ENCODE peak calls at places on chromosomes 7 and 10, in four cellular contexts. O, T, B and V are unnamed samples. For H3K27me3, the result is how much of the 10 kb centered on the place peaks cover.

GRCh38 chr10:4693967-4694366 is 132.0 kb upstream of the AKR1E2 start:
- DNase-seq in O (no peak), T (no peak), B (no peak), V (no peak)

GRCh38 chr10:60377955-60378354 is 11.7 kb downstream of the ANK3 start:
- DNase-seq in O (no peak), T (peak), B (no peak), V (no peak)

GRCh38 chr10:600234-600633 is 89.2 kb downstream of the DIP2C start:
- DNase-seq in O (no peak), T (no peak), B (no peak), V (peak)

GRCh38 chr10:30455816-30456215 is 21.8 kb downstream of the MAP3K8 start:
- DNase-seq in O (no peak), T (no peak), B (no peak), V (no peak)

GRCh38 chr10:82942572-82943091 is 1067.6 kb downstream of the NRG3 start:
- DNase-seq in O (peak), T (no peak), B (no peak), V (peak)

GRCh38 chr7:158375034-158375433 is 212.6 kb downstream of the PTPRN2 start:
- DNase-seq in O (no peak), T (peak), B (no peak), V (no peak)

GRCh38 chr10:13268841-13269240 is 31.0 kb downstream of the PHYH start:
- DNase-seq in O (no peak), T (no peak), B (no peak), V (no peak)

GRCh38 chr10:129969528-129970264 is 5.6 kb upstream of the EBF3 start:
- DNase-seq in O (no peak), T (no peak), B (no peak), V (no peak)

GRCh38 chr10:75108684-75109458 is 2.6 kb upstream of the SAMD8 start:
- DNase-seq in O (no peak), T (peak), B (peak), V (no peak)

GRCh38 chr10:84654671-84655070 is 326.3 kb downstream of the CCSER2 start:
- DNase-seq in O (no peak), T (peak), B (no peak), V (no peak)

GRCh38 chr10:15764867-15765454 is 45.2 kb upstream of the ITGA8 start:
- DNase-seq in O (no peak), T (no peak), B (no peak), V (no peak)

GRCh38 chr7:140155428-140155827 is 21.4 kb downstream of the KDM7A start:
- DNase-seq in O (no peak), T (no peak), B (no peak), V (no peak)

GRCh38 chr7:112211348-112211907 is 4.9 kb downstream of the ZNF277 start:
- DNase-seq in O (no peak), T (peak), B (no peak), V (no peak)

GRCh38 chr7:151552352-151553028 is 32.8 kb upstream of the RHEB start:
- DNase-seq in O (no peak), T (peak), B (no peak), V (no peak)

GRCh38 chr7:44378744-44379143 is 53.4 kb upstream of the CAMK2B start:
- DNase-seq in O (no peak), T (peak), B (no peak), V (no peak)

GRCh38 chr10:127738512-127739424 is 1.8 kb downstream of the FOXI2 start:
- DNase-seq in O (no peak), T (no peak), B (no peak), V (no peak)

GRCh38 chr7:123351027-123351426 is 151.3 kb upstream of the SLC13A1 start:
- DNase-seq in O (no peak), T (no peak), B (no peak), V (no peak)

GRCh38 chr7:47465191-47465590 is 116.7 kb downstream of the TNS3 start:
- DNase-seq in O (no peak), T (no peak), B (peak), V (no peak)

GRCh38 chr7:24158976-24159375 is 125.0 kb upstream of the NPY start:
- DNase-seq in O (no peak), T (no peak), B (no peak), V (no peak)

GRCh38 chr7:84912018-84912417 is 274.8 kb downstream of the SEMA3D start:
- DNase-seq in O (no peak), T (no peak), B (no peak), V (no peak)

GRCh38 chr10:11433657-11434056 is 177.8 kb downstream of the USP6NL start:
- DNase-seq in O (no peak), T (no peak), B (no peak), V (no peak)

GRCh38 chr10:17981201-17981600 is 29.5 kb downstream of the SLC39A12 start:
- DNase-seq in O (no peak), T (no peak), B (no peak), V (no peak)

GRCh38 chr10:19592276-19592675 is 224.0 kb upstream of the PLXDC2 start:
- DNase-seq in O (no peak), T (peak), B (no peak), V (no peak)

GRCh38 chr10:77501152-77501845 is 136.3 kb downstream of the KCNMA1 start:
- DNase-seq in O (no peak), T (peak), B (no peak), V (peak)

GRCh38 chr7:122850528-122850927 is 35.7 kb downstream of the CADPS2 start:
- DNase-seq in O (no peak), T (no peak), B (no peak), V (no peak)

GRCh38 chr10:77493851-77494788 is 143.5 kb downstream of the KCNMA1 start:
- DNase-seq in O (no peak), T (peak), B (no peak), V (no peak)

GRCh38 chr7:40836218-40836617 is 701.4 kb downstream of the SUGCT start:
- DNase-seq in O (no peak), T (peak), B (no peak), V (no peak)

GRCh38 chr7:90298145-90299038 is 22.7 kb downstream of the FAM237B start:
- DNase-seq in O (no peak), T (peak), B (no peak), V (no peak)

GRCh38 chr10:15585303-15585715 is 134.4 kb downstream of the ITGA8 start:
- DNase-seq in O (peak), T (peak), B (peak), V (peak)

GRCh38 chr7:134362587-134363483 is 46.1 kb upstream of the SLC35B4 start:
- DNase-seq in O (no peak), T (no peak), B (no peak), V (no peak)

GRCh38 chr10:122457934-122458333 is 3.4 kb upstream of the HTRA1 start:
- DNase-seq in O (no peak), T (no peak), B (no peak), V (no peak)

GRCh38 chr7:3439333-3440030 is 138.4 kb downstream of the SDK1 start:
- DNase-seq in O (no peak), T (peak), B (no peak), V (no peak)

GRCh38 chr7:45610019-45610418 is 35.9 kb downstream of the ADCY1 start:
- DNase-seq in O (no peak), T (no peak), B (peak), V (no peak)

GRCh38 chr10:21171197-21171935 is 274.3 kb upstream of the NEBL start:
- DNase-seq in O (no peak), T (peak), B (no peak), V (no peak)

GRCh38 chr7:4739528-4739992 is 35.9 kb upstream of the AP5Z1 start:
- DNase-seq in O (no peak), T (no peak), B (peak), V (no peak)

GRCh38 chr7:103967401-103967800 is 22.1 kb downstream of the RELN start:
- DNase-seq in O (no peak), T (no peak), B (no peak), V (no peak)

GRCh38 chr7:79452495-79453265 is 787 bp downstream of the MAGI2 start:
- DNase-seq in O (peak), T (no peak), B (no peak), V (peak)

GRCh38 chr7:2542011-2542923 is 13.1 kb downstream of the BRAT1 start:
- DNase-seq in O (no peak), T (no peak), B (no peak), V (peak)

GRCh38 chr7:38448842-38449241 is 175.4 kb upstream of the TARP start:
- DNase-seq in O (no peak), T (no peak), B (no peak), V (no peak)

GRCh38 chr7:38453826-38454225 is 177.3 kb downstream of the AMPH start:
- DNase-seq in O (no peak), T (no peak), B (no peak), V (no peak)

GRCh38 chr7:38453187-38453586 is 178.0 kb downstream of the AMPH start:
- DNase-seq in O (no peak), T (no peak), B (no peak), V (no peak)

GRCh38 chr7:38452615-38453014 is 178.6 kb downstream of the AMPH start:
- DNase-seq in O (no peak), T (no peak), B (no peak), V (no peak)

DNA sequence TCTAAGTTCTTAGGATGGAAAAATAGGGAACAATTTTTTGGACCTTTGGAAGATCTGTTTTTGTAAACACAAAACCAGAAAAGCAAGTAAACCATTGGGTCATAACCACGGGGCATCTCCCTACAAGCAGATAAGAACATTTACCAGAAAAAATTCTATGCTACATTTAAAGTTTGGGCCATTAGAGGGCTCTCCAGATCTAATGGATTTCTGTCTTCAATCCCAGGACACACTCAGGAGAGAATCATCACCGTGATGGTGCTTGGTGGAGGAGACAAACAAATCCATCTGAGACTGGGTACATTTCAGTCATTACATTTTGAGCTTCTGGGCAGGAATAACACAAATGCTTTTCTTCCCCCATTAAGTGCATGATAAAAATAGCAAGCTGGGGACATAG is 178.4 kb upstream of the TARP start:
- DNase-seq in O (no peak), T (peak), B (no peak), V (no peak)
- TF ChIP-seq CTCF in O (peak), T (peak), B (peak), V (no peak)

GRCh38 chr7:15839415-15840100 is 153.1 kb upstream of the MEOX2 start:
- DNase-seq in O (peak), T (no peak), B (peak), V (peak)
- H3K4me3 ChIP-seq in O (peak), T (no peak), B (peak), V (peak)

GRCh38 chr7:28956608-28957063 is 1.5 kb downstream of the TRIL start:
- DNase-seq in O (peak), T (peak), B (no peak), V (no peak)

GRCh38 chr7:28957064-28957821 is 887 bp downstream of the TRIL start:
- DNase-seq in O (no peak), T (no peak), B (no peak), V (no peak)

GRCh38 chr7:28958946-28959417 is 852 bp upstream of the TRIL start:
- DNase-seq in O (no peak), T (peak), B (no peak), V (no peak)

GRCh38 chr7:28957822-28958234 is 302 bp downstream of the TRIL start:
- DNase-seq in O (no peak), T (no peak), B (no peak), V (no peak)

DNA sequence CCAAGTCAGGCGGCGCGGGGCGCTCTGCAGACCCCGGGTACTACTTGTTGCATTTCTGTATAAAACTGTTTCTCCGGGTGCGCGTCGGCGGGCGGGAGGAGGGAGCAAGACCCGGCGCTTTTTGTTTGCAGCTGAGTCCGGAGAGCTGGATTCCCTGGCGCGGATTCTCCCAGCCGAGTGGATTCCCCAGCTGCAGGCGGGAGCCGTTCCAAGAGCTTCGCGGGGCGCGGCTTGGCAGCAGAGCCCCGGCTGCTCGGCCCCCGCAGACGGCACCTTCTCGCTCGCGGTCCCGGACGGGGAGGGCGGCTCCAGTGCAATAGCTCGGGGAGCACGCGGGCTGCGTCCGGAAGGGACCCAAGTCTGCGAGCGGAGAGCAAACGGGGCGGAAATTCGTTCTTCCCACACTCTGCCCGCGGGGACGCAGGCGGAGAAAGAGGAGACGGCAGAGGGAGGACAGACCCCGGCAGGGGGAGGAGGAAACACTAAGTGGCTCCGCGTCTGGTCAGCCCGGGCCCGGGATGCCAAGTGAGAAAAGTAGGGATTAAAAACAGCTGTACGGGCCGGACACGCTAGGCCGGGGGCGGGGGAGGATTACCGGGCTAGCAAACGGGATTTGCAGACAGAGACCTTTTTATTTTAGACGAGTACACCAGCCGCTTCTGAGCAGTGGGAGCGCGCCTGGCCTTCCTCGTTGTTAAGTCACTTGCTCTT is at the start of gene TRIL:
- DNase-seq in O (peak), T (no peak), B (peak), V (peak)
- H3K27me3 ChIP-seq in O (under half), T (under half), B (under half), V (under half)

GRCh38 chr7:13742126-13742525 is 247.3 kb downstream of the ETV1 start:
- DNase-seq in O (no peak), T (peak), B (no peak), V (no peak)

GRCh38 chr7:13745530-13745929 is 243.9 kb downstream of the ETV1 start:
- DNase-seq in O (no peak), T (no peak), B (no peak), V (no peak)

GRCh38 chr7:13737563-13737962 is 251.9 kb downstream of the ETV1 start:
- DNase-seq in O (no peak), T (no peak), B (no peak), V (no peak)

GRCh38 chr7:13742719-13743640 is 246.5 kb downstream of the ETV1 start:
- DNase-seq in O (peak), T (peak), B (no peak), V (no peak)
- TF ChIP-seq CTCF in O (peak), T (peak), B (peak), V (peak)

GRCh38 chr7:21903074-21903786 is 42.5 kb downstream of the CDCA7L start:
- DNase-seq in O (no peak), T (no peak), B (no peak), V (no peak)
- H3K4me3 ChIP-seq in O (no peak), T (no peak), B (no peak), V (no peak)

GRCh38 chr10:6642881-6643280 is 62.8 kb upstream of the PRKCQ start:
- DNase-seq in O (no peak), T (no peak), B (no peak), V (no peak)

GRCh38 chr10:6640433-6641040 is 60.5 kb upstream of the PRKCQ start:
- DNase-seq in O (no peak), T (no peak), B (no peak), V (no peak)

GRCh38 chr10:6635784-6636183 is 55.7 kb upstream of the PRKCQ start:
- DNase-seq in O (no peak), T (no peak), B (no peak), V (no peak)

DNA sequence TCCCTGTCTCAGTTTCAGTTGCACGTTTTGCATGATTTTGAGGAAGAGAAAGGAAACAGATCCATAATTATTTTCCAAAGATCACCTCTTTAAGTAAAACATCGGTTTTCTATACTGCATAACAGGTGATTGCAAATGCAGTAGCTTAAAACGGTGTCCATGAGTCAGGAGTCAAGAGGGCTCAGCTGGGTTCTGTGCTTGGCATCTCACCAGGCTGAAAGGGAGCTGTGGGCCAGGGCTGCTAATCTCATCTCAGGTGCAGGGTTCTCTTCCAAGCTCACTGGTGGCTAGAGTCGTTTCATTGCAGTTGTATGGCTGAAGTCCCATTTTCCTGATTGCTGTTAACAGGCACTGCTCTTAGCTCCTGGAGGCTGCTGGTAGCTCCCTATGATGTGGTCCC is 57.0 kb upstream of the PRKCQ start:
- DNase-seq in O (no peak), T (no peak), B (no peak), V (no peak)
- H3K27me3 ChIP-seq in O (under half), T (under half), B (under half), V (under half)

DNA sequence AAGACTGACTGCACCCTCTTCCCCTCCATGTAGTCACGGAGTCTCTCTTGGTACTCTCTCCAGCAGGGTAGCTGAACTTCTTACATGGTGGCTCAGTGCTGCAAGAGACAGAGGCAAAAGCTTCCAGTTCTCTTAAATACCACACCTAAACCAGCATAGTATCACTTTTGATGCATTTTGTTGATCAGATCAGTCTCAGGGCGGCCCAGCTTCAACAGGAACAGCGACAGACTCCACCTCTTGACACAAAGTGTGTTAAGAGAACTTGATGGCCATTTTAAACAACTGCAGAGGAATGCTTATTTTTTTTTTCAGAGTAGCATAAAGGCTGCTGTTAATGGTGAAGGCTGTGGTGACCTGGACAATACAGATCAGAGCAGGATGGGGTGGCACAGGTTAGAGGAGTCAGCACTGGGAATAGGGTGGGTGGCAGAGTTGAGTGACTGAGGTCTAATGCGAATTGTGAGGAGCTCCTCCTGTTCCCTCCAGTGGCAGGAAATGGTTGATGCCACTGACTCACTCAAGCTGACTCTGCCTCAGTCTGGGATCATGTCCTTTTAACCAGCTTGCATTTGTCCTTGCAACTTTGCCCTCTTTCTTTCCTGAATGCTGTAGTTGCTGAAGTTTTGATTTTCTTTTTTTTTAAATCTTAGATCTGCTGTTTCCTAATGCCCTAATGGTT is 17.3 kb downstream of the MGAM start:
- DNase-seq in O (no peak), T (peak), B (no peak), V (no peak)
- TF ChIP-seq CTCF in O (no peak), T (no peak), B (no peak), V (no peak)

DNA sequence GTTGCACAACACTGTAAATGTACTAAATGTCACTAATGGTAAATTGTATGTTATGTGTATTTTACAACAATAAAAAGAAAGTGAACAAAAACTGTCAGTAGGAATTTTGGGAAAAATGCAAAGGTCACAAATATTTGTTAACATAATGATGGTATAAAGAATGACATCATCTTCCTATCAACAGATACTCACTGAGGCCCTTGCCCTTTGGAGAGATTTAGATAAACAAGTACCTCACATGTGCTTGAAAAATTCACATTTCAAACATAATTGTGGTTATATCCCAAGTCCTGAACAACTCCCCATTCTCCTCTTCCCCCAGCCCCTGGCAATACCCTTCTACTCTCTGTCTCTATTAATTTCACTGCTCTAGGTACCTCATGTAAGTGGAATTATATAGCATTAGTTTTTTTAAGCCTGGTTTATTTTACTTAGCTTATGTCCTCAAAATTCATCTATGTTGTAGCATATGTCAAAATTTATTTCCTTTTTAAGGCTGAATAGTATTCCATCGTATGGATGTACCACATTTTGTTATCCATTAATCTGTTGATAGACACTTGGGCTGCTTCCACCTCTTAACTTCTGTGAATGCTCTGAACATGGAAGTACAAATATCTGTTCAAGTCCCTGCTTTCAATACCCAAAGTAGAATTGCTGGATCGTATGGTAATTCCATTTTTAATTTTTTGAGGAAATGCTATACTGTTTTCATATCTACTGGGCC is 90.5 kb downstream of the WIPF3 start:
- DNase-seq in O (no peak), T (no peak), B (no peak), V (no peak)
- H3K4me3 ChIP-seq in O (no peak), T (no peak), B (no peak), V (no peak)